ENCODE peak calls at places on chromosome 17, in nine cellular contexts. V, J, N, Y, E, C, L, H and T are unnamed samples. For H3K4me1, the result is how much of the 10 kb centered on the place peaks cover.

GRCh38 chr17:2264023-2264860 is 39.3 kb downstream of the SMG6 start:
- DNase-seq in V (no peak), J (no peak), N (no peak), Y (no peak), E (no peak), C (no peak), L (peak), H (no peak), T (no peak)

GRCh38 chr17:5545051-5545987 is 39.0 kb downstream of the NLRP1 start:
- DNase-seq in V (no peak), J (no peak), N (no peak), Y (peak), E (no peak), C (no peak), L (no peak), H (no peak), T (no peak)

GRCh38 chr17:49130891-49131290 is 1.7 kb upstream of the B4GALNT2 start:
- DNase-seq in V (no peak), J (no peak), N (no peak), Y (no peak), E (no peak), C (no peak), L (no peak), H (no peak), T (no peak)

GRCh38 chr17:3961564-3962047 is 2.6 kb downstream of the ATP2A3 start:
- DNase-seq in V (no peak), J (no peak), N (no peak), Y (no peak), E (no peak), C (no peak), L (no peak), H (no peak), T (no peak)

GRCh38 chr17:44390250-44390649 is 801 bp upstream of the ITGA2B start:
- DNase-seq in V (no peak), J (no peak), N (no peak), Y (no peak), E (no peak), C (no peak), L (no peak), H (no peak), T (no peak)

GRCh38 chr17:67374329-67375053 is 2.6 kb upstream of the PITPNC1 start:
- DNase-seq in V (peak), J (peak), N (peak), Y (peak), E (peak), C (peak), L (peak), H (peak), T (peak)

GRCh38 chr17:81870155-81870977 is 771 bp downstream of the ARHGDIA start:
- DNase-seq in V (peak), J (peak), N (no peak), Y (peak), E (peak), C (no peak), L (peak), H (no peak), T (peak)

GRCh38 chr17:31598388-31598760 is 206.9 kb downstream of the RAB11FIP4 start:
- DNase-seq in V (no peak), J (no peak), N (no peak), Y (no peak), E (no peak), C (no peak), L (no peak), H (no peak), T (no peak)

GRCh38 chr17:48127371-48128051 is 19.9 kb downstream of the SNX11 start:
- DNase-seq in V (peak), J (no peak), N (no peak), Y (peak), E (no peak), C (no peak), L (peak), H (no peak), T (peak)

GRCh38 chr17:82884923-82885322 is 45.1 kb upstream of the ZNF750 start:
- DNase-seq in V (no peak), J (no peak), N (no peak), Y (no peak), E (no peak), C (no peak), L (no peak), H (no peak), T (no peak)

GRCh38 chr17:61425682-61426481 is 26.2 kb downstream of the TBX2 start:
- DNase-seq in V (peak), J (no peak), N (no peak), Y (peak), E (no peak), C (no peak), L (no peak), H (peak), T (peak)

GRCh38 chr17:9021158-9021984 is at the start of gene NTN1:
- DNase-seq in V (no peak), J (peak), N (peak), Y (peak), E (peak), C (peak), L (peak), H (no peak), T (peak)

GRCh38 chr17:45284176-45285140 is 22.6 kb upstream of the SPATA32 start:
- DNase-seq in V (peak), J (peak), N (no peak), Y (peak), E (peak), C (no peak), L (no peak), H (no peak), T (no peak)

GRCh38 chr17:45686250-45686649 is 97.9 kb upstream of the CRHR1 start:
- DNase-seq in V (no peak), J (no peak), N (no peak), Y (no peak), E (no peak), C (no peak), L (no peak), H (no peak), T (no peak)

GRCh38 chr17:13114601-13115024 is 96.8 kb upstream of the ELAC2 start:
- DNase-seq in V (peak), J (no peak), N (peak), Y (peak), E (peak), C (no peak), L (peak), H (no peak), T (peak)

GRCh38 chr17:1649844-1650409 is at the start of gene RILP:
- DNase-seq in V (peak), J (peak), N (peak), Y (peak), E (peak), C (peak), L (peak), H (peak), T (no peak)

GRCh38 chr17:83068641-83069570 is 10.5 kb upstream of the METRNL start:
- DNase-seq in V (no peak), J (peak), N (no peak), Y (no peak), E (no peak), C (peak), L (no peak), H (no peak), T (peak)

GRCh38 chr17:34024303-34025178 is 230.5 kb upstream of the CCL2 start:
- DNase-seq in V (no peak), J (no peak), N (no peak), Y (no peak), E (no peak), C (no peak), L (no peak), H (peak), T (no peak)

GRCh38 chr17:30809867-30810266 is 14.6 kb downstream of the CRLF3 start:
- DNase-seq in V (no peak), J (no peak), N (no peak), Y (no peak), E (no peak), C (no peak), L (no peak), H (no peak), T (no peak)

DNA sequence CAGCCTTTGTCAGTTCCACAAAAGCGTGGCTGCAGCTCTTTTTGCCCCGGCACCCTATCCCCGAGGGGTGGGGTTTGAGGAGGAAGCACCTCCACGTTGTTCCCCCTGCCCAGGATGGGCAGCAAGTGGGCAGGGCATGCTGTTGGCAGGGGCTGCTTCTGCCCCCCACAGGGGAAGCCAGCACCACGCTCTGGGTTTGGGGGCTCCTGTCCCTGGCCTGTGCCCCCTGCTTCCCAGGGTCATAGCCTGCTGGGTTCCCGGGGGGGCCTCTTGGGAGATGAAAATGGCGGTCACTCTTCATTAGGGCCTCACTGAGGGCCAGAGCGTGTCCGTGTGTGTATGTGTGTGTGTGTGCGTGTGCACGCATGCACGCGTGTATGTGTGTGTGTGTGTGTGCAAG is 22.8 kb downstream of the LASP1 start:
- DNase-seq in V (no peak), J (no peak), N (no peak), Y (no peak), E (no peak), C (no peak), L (no peak), H (no peak), T (no peak)
- H3K4me1 ChIP-seq in V (under half), J (under half), N (under half), Y (under half), E (half or more), C (under half), L (under half), H (half or more), T (under half)

DNA sequence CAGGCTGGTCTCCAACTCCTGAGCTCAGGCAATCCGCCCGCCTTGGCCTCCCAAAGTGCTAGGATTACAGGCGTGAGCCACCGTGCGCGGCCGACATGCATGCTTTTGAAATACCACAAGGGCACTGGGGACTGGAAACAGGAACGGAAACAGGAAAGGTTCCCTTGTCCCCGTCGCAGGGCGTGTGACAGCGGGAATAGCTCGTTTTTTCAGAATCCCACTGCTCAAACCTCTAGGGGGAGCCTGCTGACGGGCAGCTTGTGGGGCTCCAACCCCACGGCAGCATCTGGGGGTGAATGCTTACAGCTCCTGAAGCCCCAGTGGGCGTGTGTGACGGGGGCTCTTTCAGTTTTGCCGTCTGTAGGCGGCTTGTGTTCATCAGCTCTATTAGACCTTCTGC is 18.8 kb upstream of the ASGR2 start:
- DNase-seq in V (peak), J (no peak), N (no peak), Y (no peak), E (no peak), C (no peak), L (peak), H (no peak), T (no peak)
- TF ChIP-seq CTCF in V (peak), J (peak), N (peak), Y (peak), E (no peak), C (no peak), L (peak), H (peak), T (peak)

GRCh38 chr17:7229504-7229903 is 4.8 kb downstream of the DVL2 start:
- DNase-seq in V (no peak), J (peak), N (no peak), Y (no peak), E (no peak), C (no peak), L (no peak), H (no peak), T (no peak)

GRCh38 chr17:7224661-7225111 is 4.9 kb downstream of the ACADVL start:
- DNase-seq in V (no peak), J (peak), N (no peak), Y (no peak), E (no peak), C (no peak), L (no peak), H (no peak), T (no peak)

GRCh38 chr17:7228920-7229319 is 5.4 kb downstream of the DVL2 start:
- DNase-seq in V (no peak), J (no peak), N (no peak), Y (no peak), E (no peak), C (no peak), L (no peak), H (no peak), T (no peak)

GRCh38 chr17:7225711-7226331 is 6.1 kb downstream of the ACADVL start:
- DNase-seq in V (no peak), J (peak), N (no peak), Y (no peak), E (no peak), C (no peak), L (no peak), H (no peak), T (no peak)

GRCh38 chr17:7226721-7227710 is 7.3 kb downstream of the ACADVL start:
- DNase-seq in V (no peak), J (peak), N (no peak), Y (no peak), E (no peak), C (no peak), L (no peak), H (no peak), T (no peak)
- H3K4me1 ChIP-seq in V (under half), J (under half), N (under half), Y (under half), E (under half), C (under half), L (under half), H (under half), T (under half)

GRCh38 chr17:42613699-42614295 is 4.3 kb downstream of the TUBG1 start:
- DNase-seq in V (no peak), J (no peak), N (no peak), Y (no peak), E (no peak), C (no peak), L (no peak), H (no peak), T (no peak)

GRCh38 chr17:42612013-42612412 is 2.5 kb downstream of the TUBG1 start:
- DNase-seq in V (no peak), J (no peak), N (no peak), Y (no peak), E (no peak), C (no peak), L (no peak), H (no peak), T (no peak)

GRCh38 chr17:42603318-42603717 is 5.9 kb downstream of the RETREG3 start:
- DNase-seq in V (no peak), J (no peak), N (no peak), Y (no peak), E (no peak), C (no peak), L (no peak), H (no peak), T (no peak)

GRCh38 chr17:42608692-42609181 is 437 bp downstream of the RETREG3 start:
- DNase-seq in V (no peak), J (no peak), N (no peak), Y (no peak), E (no peak), C (no peak), L (no peak), H (no peak), T (no peak)

DNA sequence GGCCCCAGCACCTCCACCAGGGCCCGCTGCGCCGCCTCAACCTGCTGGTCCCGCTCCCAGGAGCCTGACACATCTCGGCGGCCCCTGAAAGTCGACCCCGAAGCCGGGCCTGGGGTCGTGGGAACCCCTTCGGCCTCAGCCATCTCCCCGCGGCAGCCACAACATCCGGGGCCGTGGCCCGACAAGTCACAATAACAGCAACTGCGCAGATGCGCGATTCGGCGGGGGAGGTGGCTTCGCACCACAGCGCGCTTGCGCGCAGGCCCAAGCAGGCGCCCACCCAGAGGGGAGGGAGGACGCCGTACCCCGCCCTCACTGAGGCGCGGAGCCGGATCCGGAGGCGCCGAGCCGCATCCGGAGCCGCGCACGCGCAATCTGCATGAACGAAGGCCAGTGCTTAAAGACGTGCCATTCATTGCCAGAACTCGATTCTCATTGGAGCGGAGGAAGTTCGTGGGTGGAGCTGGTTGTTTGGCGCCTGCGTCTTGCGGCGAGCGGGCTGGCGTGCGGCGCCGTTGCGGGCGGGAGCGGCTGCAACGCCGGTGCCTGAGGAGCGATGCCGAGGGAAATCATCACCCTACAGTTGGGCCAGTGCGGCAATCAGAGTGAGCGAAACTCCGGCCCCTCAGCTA is at the start of the genes RETREG3 and TUBG1:
- DNase-seq in V (peak), J (peak), N (peak), Y (peak), E (peak), C (peak), L (peak), H (peak), T (peak)
- TF ChIP-seq CTCF in V (no peak), J (peak), N (peak), Y (no peak), E (peak), C (no peak), L (peak), H (peak), T (peak)

GRCh38 chr17:17819561-17819995 is 17.2 kb downstream of the SREBF1 start:
- DNase-seq in V (peak), J (peak), N (peak), Y (peak), E (peak), C (no peak), L (peak), H (no peak), T (peak)
- H3K4me1 ChIP-seq in V (half or more), J (half or more), N (under half), Y (half or more), E (half or more), C (under half), L (under half), H (half or more), T (under half)

DNA sequence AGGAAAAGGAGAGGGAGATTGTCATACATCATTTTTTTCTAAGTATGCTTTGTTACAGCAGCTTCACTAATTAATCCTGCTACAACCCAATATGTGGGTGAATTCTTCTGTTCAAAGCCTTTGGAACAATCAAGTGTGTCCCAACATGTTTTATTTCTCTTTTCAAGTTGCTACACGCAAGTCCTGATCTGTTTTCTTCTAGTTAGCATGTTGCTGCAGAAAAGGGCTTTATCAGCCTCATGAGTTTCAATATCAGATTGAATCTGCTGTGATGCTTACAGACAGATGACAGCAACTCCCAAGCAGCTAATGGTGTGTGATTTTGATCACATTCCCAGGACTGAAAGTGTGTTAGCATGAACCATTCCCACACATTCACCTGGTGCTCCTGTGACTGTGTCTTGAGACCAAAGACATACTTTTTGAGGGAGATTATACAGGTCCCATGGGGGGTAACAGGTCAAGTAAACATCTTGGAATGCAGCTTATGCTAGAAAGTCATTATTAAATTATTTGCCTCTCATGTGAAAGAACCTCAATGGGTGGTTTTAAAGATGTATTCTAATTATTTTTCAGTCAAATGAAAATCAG is 96.9 kb upstream of the KCNJ16 start:
- DNase-seq in V (no peak), J (no peak), N (no peak), Y (no peak), E (no peak), C (no peak), L (no peak), H (no peak), T (no peak)
- TF ChIP-seq CTCF in V (no peak), J (no peak), N (no peak), Y (no peak), E (no peak), C (no peak), L (no peak), H (no peak), T (no peak)

GRCh38 chr17:57459286-57459915 is 203.1 kb downstream of the MSI2 start:
- DNase-seq in V (peak), J (no peak), N (no peak), Y (peak), E (no peak), C (no peak), L (peak), H (no peak), T (no peak)
- H3K4me1 ChIP-seq in V (half or more), J (under half), N (under half), Y (under half), E (under half), C (under half), L (under half), H (under half), T (under half)

GRCh38 chr17:42251115-42251514 is 25.1 kb downstream of the STAT5B start:
- DNase-seq in V (peak), J (no peak), N (no peak), Y (no peak), E (no peak), C (no peak), L (peak), H (no peak), T (no peak)
- TF ChIP-seq CTCF in V (peak), J (peak), N (no peak), Y (no peak), E (no peak), C (no peak), L (peak), H (peak), T (peak)

GRCh38 chr17:17077101-17077500 is 34.8 kb downstream of the MPRIP start:
- DNase-seq in V (no peak), J (no peak), N (no peak), Y (no peak), E (no peak), C (no peak), L (no peak), H (no peak), T (no peak)

GRCh38 chr17:17075037-17075755 is 32.9 kb downstream of the MPRIP start:
- DNase-seq in V (no peak), J (peak), N (peak), Y (no peak), E (no peak), C (peak), L (peak), H (no peak), T (peak)

GRCh38 chr17:17073627-17074521 is 31.6 kb downstream of the MPRIP start:
- DNase-seq in V (no peak), J (no peak), N (no peak), Y (no peak), E (no peak), C (peak), L (no peak), H (no peak), T (no peak)

GRCh38 chr17:17077861-17078732 is 35.8 kb downstream of the MPRIP start:
- DNase-seq in V (no peak), J (no peak), N (no peak), Y (peak), E (peak), C (peak), L (no peak), H (no peak), T (no peak)

DNA sequence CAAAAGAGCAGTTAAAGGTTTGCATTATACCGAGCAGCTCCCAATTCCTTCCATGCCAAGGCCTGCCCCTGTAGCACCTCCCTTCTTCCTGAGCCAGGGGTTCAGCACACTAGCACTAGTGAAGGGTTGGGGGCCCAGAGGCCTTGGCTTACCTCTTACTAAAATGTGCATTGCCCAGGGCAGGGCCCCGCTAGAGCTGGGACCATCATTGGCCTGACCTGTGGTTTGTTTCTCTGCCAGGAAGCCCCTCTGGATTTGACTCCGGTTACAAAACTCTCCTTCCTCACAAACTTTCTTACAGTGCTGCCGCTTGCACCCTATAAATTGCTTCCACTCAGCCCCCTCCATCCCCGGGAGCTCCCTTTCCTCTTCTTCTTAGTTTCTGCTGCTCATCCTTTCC is 33.8 kb downstream of the MPRIP start:
- DNase-seq in V (no peak), J (no peak), N (no peak), Y (no peak), E (no peak), C (peak), L (no peak), H (no peak), T (no peak)
- H3K4me1 ChIP-seq in V (half or more), J (half or more), N (half or more), Y (half or more), E (half or more), C (half or more), L (under half), H (half or more), T (under half)

GRCh38 chr17:15651001-15651582 is 31.6 kb upstream of the FBXW10B start:
- DNase-seq in V (peak), J (no peak), N (no peak), Y (peak), E (no peak), C (no peak), L (no peak), H (no peak), T (peak)
- TF ChIP-seq CTCF in V (no peak), J (no peak), N (no peak), Y (peak), E (no peak), C (no peak), L (no peak), H (no peak), T (no peak)